ENCODE peak calls at places on chromosomes 1 and 21, in six cellular contexts. One of them, this sample, is unnamed.
A peak's percentile ranks its signal among the peaks of the same experiment; 100 is the strongest.

GRCh38 chr1:184260382-184260781 is 126.4 kb upstream of the C1orf21 start:
- DNase-seq in caudate nucleus: no peak
- DNase-seq in cardiac fibroblast: peak; percentile 64
- DNase-seq in H7: no peak
- DNase-seq in stimulated activated CD8-positive, alpha-beta memory T cell treated with anti-CD3 and anti-CD28 coated beads, Interleukin-2, amount 100 ng/mL, for 1 hour: no peak
- DNase-seq in nucleus accumbens: no peak
- DNase-seq in this sample: no peak

GRCh38 chr1:234855851-234856250 is 245.9 kb upstream of the IRF2BP2 start:
- DNase-seq in caudate nucleus: no peak
- DNase-seq in cardiac fibroblast: no peak
- DNase-seq in H7: no peak
- DNase-seq in stimulated activated CD8-positive, alpha-beta memory T cell treated with anti-CD3 and anti-CD28 coated beads, Interleukin-2, amount 100 ng/mL, for 1 hour: no peak
- DNase-seq in nucleus accumbens: no peak
- DNase-seq in this sample: no peak

GRCh38 chr1:66925944-66926343 is 1.2 kb downstream of the MIER1 start:
- DNase-seq in caudate nucleus: no peak
- DNase-seq in cardiac fibroblast: no peak
- DNase-seq in H7: peak; percentile 35
- DNase-seq in stimulated activated CD8-positive, alpha-beta memory T cell treated with anti-CD3 and anti-CD28 coated beads, Interleukin-2, amount 100 ng/mL, for 1 hour: no peak
- DNase-seq in nucleus accumbens: no peak
- DNase-seq in this sample: no peak

GRCh38 chr1:66048011-66048410 is 255.3 kb downstream of the PDE4B start:
- DNase-seq in caudate nucleus: no peak
- DNase-seq in cardiac fibroblast: peak; percentile 20
- DNase-seq in H7: no peak
- DNase-seq in stimulated activated CD8-positive, alpha-beta memory T cell treated with anti-CD3 and anti-CD28 coated beads, Interleukin-2, amount 100 ng/mL, for 1 hour: no peak
- DNase-seq in nucleus accumbens: no peak
- DNase-seq in this sample: peak; percentile 36

GRCh38 chr21:17848228-17848627 is 29.1 kb upstream of the C21orf91 start:
- DNase-seq in caudate nucleus: no peak
- DNase-seq in cardiac fibroblast: peak; percentile 84
- DNase-seq in H7: no peak
- DNase-seq in stimulated activated CD8-positive, alpha-beta memory T cell treated with anti-CD3 and anti-CD28 coated beads, Interleukin-2, amount 100 ng/mL, for 1 hour: no peak
- DNase-seq in nucleus accumbens: no peak
- DNase-seq in this sample: no peak

GRCh38 chr1:17121881-17122280 is 2.6 kb upstream of the PADI2 start:
- DNase-seq in caudate nucleus: no peak
- DNase-seq in cardiac fibroblast: peak; percentile 9
- DNase-seq in H7: no peak
- DNase-seq in stimulated activated CD8-positive, alpha-beta memory T cell treated with anti-CD3 and anti-CD28 coated beads, Interleukin-2, amount 100 ng/mL, for 1 hour: no peak
- DNase-seq in nucleus accumbens: no peak
- DNase-seq in this sample: no peak

GRCh38 chr1:228120351-228121091 is 11.4 kb upstream of the MRPL55 start:
- DNase-seq in caudate nucleus: no peak
- DNase-seq in cardiac fibroblast: peak; percentile 41
- DNase-seq in H7: no peak
- DNase-seq in stimulated activated CD8-positive, alpha-beta memory T cell treated with anti-CD3 and anti-CD28 coated beads, Interleukin-2, amount 100 ng/mL, for 1 hour: no peak
- DNase-seq in nucleus accumbens: no peak
- DNase-seq in this sample: no peak

GRCh38 chr1:119227446-119227845 is 87.0 kb upstream of the WARS2 start:
- DNase-seq in caudate nucleus: no peak
- DNase-seq in cardiac fibroblast: peak; percentile 9
- DNase-seq in H7: no peak
- DNase-seq in stimulated activated CD8-positive, alpha-beta memory T cell treated with anti-CD3 and anti-CD28 coated beads, Interleukin-2, amount 100 ng/mL, for 1 hour: no peak
- DNase-seq in nucleus accumbens: no peak
- DNase-seq in this sample: peak; percentile 33

GRCh38 chr1:171251042-171251740 is 2.9 kb downstream of the FMO1 start:
- DNase-seq in caudate nucleus: no peak
- DNase-seq in cardiac fibroblast: no peak
- DNase-seq in H7: peak; percentile 36
- DNase-seq in stimulated activated CD8-positive, alpha-beta memory T cell treated with anti-CD3 and anti-CD28 coated beads, Interleukin-2, amount 100 ng/mL, for 1 hour: no peak
- DNase-seq in nucleus accumbens: no peak
- DNase-seq in this sample: peak; percentile 37

GRCh38 chr1:198937231-198938031 is 298.6 kb downstream of the PTPRC start:
- DNase-seq in caudate nucleus: peak; percentile 68
- DNase-seq in cardiac fibroblast: peak; percentile 94
- DNase-seq in H7: peak; percentile 32
- DNase-seq in stimulated activated CD8-positive, alpha-beta memory T cell treated with anti-CD3 and anti-CD28 coated beads, Interleukin-2, amount 100 ng/mL, for 1 hour: peak; percentile 16
- DNase-seq in nucleus accumbens: peak; percentile 71
- DNase-seq in this sample: peak; percentile 98

GRCh38 chr21:38478782-38479181 is 19.5 kb downstream of the ERG start:
- DNase-seq in caudate nucleus: no peak
- DNase-seq in cardiac fibroblast: peak; percentile 74
- DNase-seq in H7: no peak
- DNase-seq in stimulated activated CD8-positive, alpha-beta memory T cell treated with anti-CD3 and anti-CD28 coated beads, Interleukin-2, amount 100 ng/mL, for 1 hour: no peak
- DNase-seq in nucleus accumbens: no peak
- DNase-seq in this sample: no peak

GRCh38 chr1:244913806-244914205 is 49.5 kb upstream of the HNRNPU start:
- DNase-seq in caudate nucleus: no peak
- DNase-seq in cardiac fibroblast: no peak
- DNase-seq in H7: no peak
- DNase-seq in stimulated activated CD8-positive, alpha-beta memory T cell treated with anti-CD3 and anti-CD28 coated beads, Interleukin-2, amount 100 ng/mL, for 1 hour: no peak
- DNase-seq in nucleus accumbens: no peak
- DNase-seq in this sample: no peak

GRCh38 chr1:27306892-27307850 is 14.8 kb upstream of the TMEM222 start:
- DNase-seq in caudate nucleus: no peak
- DNase-seq in cardiac fibroblast: no peak
- DNase-seq in H7: peak; percentile 94
- DNase-seq in stimulated activated CD8-positive, alpha-beta memory T cell treated with anti-CD3 and anti-CD28 coated beads, Interleukin-2, amount 100 ng/mL, for 1 hour: no peak
- DNase-seq in nucleus accumbens: no peak
- DNase-seq in this sample: no peak

GRCh38 chr1:38789498-38790169 is 69.9 kb downstream of the RRAGC start:
- DNase-seq in caudate nucleus: no peak
- DNase-seq in cardiac fibroblast: peak; percentile 4
- DNase-seq in H7: no peak
- DNase-seq in stimulated activated CD8-positive, alpha-beta memory T cell treated with anti-CD3 and anti-CD28 coated beads, Interleukin-2, amount 100 ng/mL, for 1 hour: no peak
- DNase-seq in nucleus accumbens: no peak
- DNase-seq in this sample: peak; percentile 90

GRCh38 chr1:7902478-7903084 is 38.1 kb downstream of the TNFRSF9 start:
- DNase-seq in caudate nucleus: peak; percentile 43
- DNase-seq in cardiac fibroblast: peak; percentile 86
- DNase-seq in H7: peak; percentile 80
- DNase-seq in stimulated activated CD8-positive, alpha-beta memory T cell treated with anti-CD3 and anti-CD28 coated beads, Interleukin-2, amount 100 ng/mL, for 1 hour: peak; percentile 8
- DNase-seq in nucleus accumbens: peak; percentile 55
- DNase-seq in this sample: peak; percentile 91

GRCh38 chr1:153390938-153391710 is at the start of gene S100A8:
- DNase-seq in caudate nucleus: no peak
- DNase-seq in cardiac fibroblast: no peak
- DNase-seq in H7: no peak
- DNase-seq in stimulated activated CD8-positive, alpha-beta memory T cell treated with anti-CD3 and anti-CD28 coated beads, Interleukin-2, amount 100 ng/mL, for 1 hour: no peak
- DNase-seq in nucleus accumbens: no peak
- DNase-seq in this sample: no peak

GRCh38 chr1:45543599-45544417 is 6.8 kb upstream of the AKR1A1 start:
- DNase-seq in caudate nucleus: no peak
- DNase-seq in cardiac fibroblast: peak; percentile 42
- DNase-seq in H7: peak; percentile 35
- DNase-seq in stimulated activated CD8-positive, alpha-beta memory T cell treated with anti-CD3 and anti-CD28 coated beads, Interleukin-2, amount 100 ng/mL, for 1 hour: peak; percentile 40
- DNase-seq in nucleus accumbens: peak; percentile 28
- DNase-seq in this sample: no peak

GRCh38 chr1:20359451-20360330 is 69.0 kb downstream of the VWA5B1 start:
- DNase-seq in caudate nucleus: no peak
- DNase-seq in cardiac fibroblast: no peak
- DNase-seq in H7: no peak
- DNase-seq in stimulated activated CD8-positive, alpha-beta memory T cell treated with anti-CD3 and anti-CD28 coated beads, Interleukin-2, amount 100 ng/mL, for 1 hour: no peak
- DNase-seq in nucleus accumbens: no peak
- DNase-seq in this sample: no peak